ENCODE peak calls at places on chromosomes 6 and 20, in five cellular contexts. I is naive thymus-derived CD4-positive, alpha-beta T cell; U is activated CD8-positive, alpha-beta memory T cell treated with anti-CD3 and anti-CD28 coated beads, Interleukin-2, amount 10 ng/mL, durations not matched to agents 7 days and 5 days; V is NCI-H524; Z is memory B cell. H is an unnamed sample.

GRCh38 chr20:44204832-44205215 is 5.7 kb downstream of the OSER1 start:
- DNase-seq in V (no peak), U (no peak), Z (no peak), I (no peak), H (no peak)

GRCh38 chr20:60962367-60963045 is 289.6 kb upstream of the CDH4 start:
- DNase-seq in U (no peak), I (no peak), V (no peak), Z (no peak), H (no peak)

GRCh38 chr20:46893877-46894578 is 615 bp upstream of the EYA2 start:
- DNase-seq in V (no peak), I (no peak), U (no peak), Z (no peak), H (no peak)

GRCh38 chr6:40347571-40348011 is 239.6 kb downstream of the LRFN2 start:
- DNase-seq in U (peak), V (no peak), I (no peak), Z (no peak), H (no peak)

GRCh38 chr6:162726997-162727346 is 594 bp downstream of the PRKN start:
- DNase-seq in U (no peak), Z (no peak), I (peak), V (peak), H (no peak)

GRCh38 chr6:11522819-11523218 is 14.7 kb upstream of the TMEM170B start:
- DNase-seq in I (no peak), U (no peak), V (no peak), Z (no peak), H (no peak)

GRCh38 chr6:109372070-109372585 is 10.1 kb downstream of the CD164 start:
- DNase-seq in V (no peak), U (no peak), I (no peak), Z (no peak), H (no peak)

GRCh38 chr6:135451617-135452190 is 45.8 kb downstream of the AHI1 start:
- DNase-seq in Z (peak), V (peak), U (no peak), I (peak), H (no peak)

GRCh38 chr6:1619666-1620503 is 10.2 kb downstream of the FOXC1 start:
- DNase-seq in Z (peak), I (no peak), U (no peak), V (no peak), H (no peak)

GRCh38 chr20:58251348-58251978 is 23.0 kb upstream of the ANKRD60 start:
- DNase-seq in Z (no peak), U (no peak), V (no peak), I (no peak), H (no peak)

GRCh38 chr6:25224237-25224636 is 54.9 kb upstream of the CARMIL1 start:
- DNase-seq in U (no peak), V (no peak), Z (no peak), I (no peak), H (no peak)

GRCh38 chr6:21987501-21987957 is 309.3 kb downstream of the PRL start:
- DNase-seq in U (no peak), Z (no peak), I (no peak), V (no peak), H (no peak)

GRCh38 chr6:150016324-150017185 is 8.8 kb downstream of the RAET1L start:
- DNase-seq in Z (peak), I (peak), V (peak), U (peak), H (peak)

GRCh38 chr6:54813901-54814300 is 32.7 kb upstream of the FAM83B start:
- DNase-seq in V (peak), U (no peak), Z (no peak), I (no peak), H (peak)

GRCh38 chr6:143569035-143569434 is 57.5 kb upstream of the FUCA2 start:
- DNase-seq in Z (no peak), I (no peak), V (no peak), U (no peak), H (no peak)

GRCh38 chr6:74100719-74101287 is 404.8 kb downstream of the CD109 start:
- DNase-seq in U (no peak), Z (no peak), I (no peak), V (no peak), H (no peak)

GRCh38 chr6:138492871-138493270 is 6.4 kb downstream of the NHSL1 start:
- DNase-seq in Z (no peak), V (no peak), U (no peak), I (no peak), H (no peak)

GRCh38 chr20:50215101-50215500 is 24.5 kb downstream of the CEBPB start:
- DNase-seq in I (no peak), V (no peak), Z (no peak), U (no peak), H (no peak)

GRCh38 chr6:66628917-66629316 is 921.9 kb upstream of the EYS start:
- DNase-seq in Z (no peak), V (no peak), U (no peak), I (no peak), H (no peak)

GRCh38 chr6:131729550-131729949 is 18.7 kb upstream of the CTAGE9 start:
- DNase-seq in Z (no peak), U (no peak), V (no peak), I (no peak), H (no peak)

GRCh38 chr6:89940225-89941027 is 46.2 kb downstream of the GJA10 start:
- DNase-seq in I (peak), V (peak), U (peak), Z (peak), H (peak)

GRCh38 chr20:46022411-46023147 is 6.4 kb upstream of the SLC12A5 start:
- DNase-seq in I (peak), U (peak), Z (peak), V (peak), H (peak)

GRCh38 chr6:25193865-25194679 is 85.1 kb upstream of the CARMIL1 start:
- DNase-seq in Z (no peak), I (no peak), U (no peak), V (no peak), H (no peak)

GRCh38 chr20:2327620-2328555 is 32.1 kb downstream of the TGM3 start:
- DNase-seq in U (no peak), I (no peak), Z (no peak), V (no peak), H (peak)

GRCh38 chr6:169646906-169647567 is 54.8 kb downstream of the WDR27 start:
- DNase-seq in Z (no peak), U (no peak), I (no peak), V (peak), H (no peak)

GRCh38 chr20:15637971-15638754 is 935.1 kb downstream of the KIF16B start:
- DNase-seq in V (peak), I (no peak), Z (no peak), U (no peak), H (no peak)

GRCh38 chr6:129312865-129313264 is 397.1 kb downstream of the ARHGAP18 start:
- DNase-seq in U (no peak), Z (no peak), I (no peak), V (no peak), H (no peak)

GRCh38 chr20:58616411-58616810 is 34.7 kb upstream of the STX16 start:
- DNase-seq in I (no peak), U (no peak), V (no peak), Z (no peak), H (no peak)

GRCh38 chr6:27662770-27663169 is 189.9 kb upstream of the ZNF184 start:
- DNase-seq in V (no peak), I (no peak), Z (no peak), U (no peak), H (no peak)

GRCh38 chr20:973785-974194 is 28.3 kb downstream of the RSPO4 start:
- DNase-seq in U (peak), I (no peak), V (peak), Z (no peak), H (no peak)

GRCh38 chr20:3051385-3052019 is 5.7 kb downstream of the MRPS26 start:
- DNase-seq in U (no peak), I (no peak), Z (no peak), V (no peak), H (no peak)

GRCh38 chr20:50992733-50993457 is 30.0 kb downstream of the KCNG1 start:
- DNase-seq in V (peak), I (peak), U (peak), Z (peak), H (peak)

GRCh38 chr6:33668914-33669313 is 42.6 kb downstream of the UQCC2 start:
- DNase-seq in V (no peak), U (no peak), I (peak), Z (peak), H (no peak)

GRCh38 chr20:59938696-59939051 is 1.4 kb downstream of the PPP1R3D start:
- DNase-seq in U (no peak), Z (no peak), I (no peak), V (no peak), H (no peak)

GRCh38 chr20:19609642-19610223 is 148.3 kb upstream of the RIN2 start:
- DNase-seq in Z (no peak), V (no peak), U (no peak), I (no peak), H (no peak)